ENCODE peak calls at places on chromosomes 1 and 21, in five cellular contexts. One of them, this sample, is unnamed.

GRCh38 chr1:110176299-110176956 is 26.1 kb downstream of the SLC6A17 start:
- DNase-seq in AG08395: no peak
- DNase-seq in A549: no peak
- DNase-seq in amygdala: no peak
- DNase-seq in GM12892: no peak
- DNase-seq in this sample: no peak

GRCh38 chr1:201077736-201078135 is 34.5 kb downstream of the CACNA1S start:
- DNase-seq in A549: no peak
- DNase-seq in GM12892: no peak
- DNase-seq in AG08395: no peak
- DNase-seq in amygdala: no peak
- DNase-seq in this sample: peak

GRCh38 chr1:153991806-153992205 is 1.2 kb downstream of the RPS27 start:
- DNase-seq in A549: no peak
- DNase-seq in GM12892: no peak
- DNase-seq in AG08395: no peak
- DNase-seq in amygdala: no peak
- DNase-seq in this sample: no peak

GRCh38 chr1:171441278-171441677 is 44.1 kb upstream of the PRRC2C start:
- DNase-seq in amygdala: no peak
- DNase-seq in A549: no peak
- DNase-seq in AG08395: peak
- DNase-seq in GM12892: no peak
- DNase-seq in this sample: no peak

GRCh38 chr1:226549094-226549936 is 751 bp downstream of the STUM start:
- DNase-seq in A549: peak
- DNase-seq in amygdala: no peak
- DNase-seq in GM12892: no peak
- DNase-seq in AG08395: no peak
- DNase-seq in this sample: peak

GRCh38 chr21:31218830-31219608 is 125.0 kb downstream of the TIAM1 start:
- DNase-seq in A549: no peak
- DNase-seq in GM12892: no peak
- DNase-seq in amygdala: no peak
- DNase-seq in AG08395: peak
- DNase-seq in this sample: no peak

GRCh38 chr21:35529141-35529863 is 480.2 kb upstream of the RUNX1 start:
- DNase-seq in AG08395: no peak
- DNase-seq in amygdala: no peak
- DNase-seq in GM12892: no peak
- DNase-seq in A549: no peak
- DNase-seq in this sample: no peak

GRCh38 chr1:43565600-43566360 is 35.1 kb downstream of the PTPRF start:
- DNase-seq in amygdala: no peak
- DNase-seq in GM12892: peak
- DNase-seq in A549: no peak
- DNase-seq in AG08395: peak
- DNase-seq in this sample: peak

GRCh38 chr21:36079010-36079649 is 9.3 kb downstream of the CBR1 start:
- DNase-seq in GM12892: no peak
- DNase-seq in AG08395: no peak
- DNase-seq in A549: no peak
- DNase-seq in amygdala: no peak
- DNase-seq in this sample: peak

GRCh38 chr1:109989656-109990653 is 5.4 kb downstream of the AHCYL1 start:
- DNase-seq in amygdala: no peak
- DNase-seq in A549: no peak
- DNase-seq in AG08395: no peak
- DNase-seq in GM12892: no peak
- DNase-seq in this sample: no peak